ENCODE peak calls at places on chromosomes 5 and 9, in four cellular contexts. G is NCI-H774, D is posterior cingulate gyrus, M is keratinocyte. H is an unnamed sample.

GRCh38 chr9:107480386-107480789 is 9.2 kb downstream of the KLF4 start:
- DNase-seq in M (no peak), G (no peak), D (no peak), H (no peak)

GRCh38 chr5:151770383-151771258 is 1.1 kb upstream of the G3BP1 start:
- DNase-seq in G (peak), D (peak), M (no peak), H (no peak)

GRCh38 chr9:121509175-121509574 is 9.5 kb upstream of the GGTA1 start:
- DNase-seq in M (no peak), D (no peak), G (no peak), H (no peak)

GRCh38 chr5:82183828-82184227 is 94.3 kb downstream of the RPS23 start:
- DNase-seq in M (peak), G (no peak), D (no peak), H (peak)

GRCh38 chr5:124628721-124629596 is 117.5 kb downstream of the ZNF608 start:
- DNase-seq in G (no peak), M (no peak), D (no peak), H (peak)

GRCh38 chr9:33304367-33304766 is 14.1 kb downstream of the NFX1 start:
- DNase-seq in D (no peak), G (no peak), M (no peak), H (no peak)

GRCh38 chr5:168165221-168165965 is 126.1 kb upstream of the WWC1 start:
- DNase-seq in D (peak), M (no peak), G (peak), H (no peak)

GRCh38 chr9:89505795-89506385 is 8.0 kb upstream of the SEMA4D start:
- DNase-seq in M (no peak), D (no peak), G (peak), H (no peak)

GRCh38 chr9:85038061-85038460 is 368.5 kb downstream of the NTRK2 start:
- DNase-seq in M (no peak), D (peak), G (no peak), H (no peak)

GRCh38 chr5:134227259-134227658 is 1.4 kb upstream of the PPP2CA start:
- DNase-seq in D (peak), M (no peak), G (peak), H (no peak)

GRCh38 chr5:58201922-58202648 is 257.8 kb downstream of the PLK2 start:
- DNase-seq in G (no peak), D (no peak), M (no peak), H (no peak)

GRCh38 chr5:173689713-173690360 is 73.4 kb upstream of the BOD1 start:
- DNase-seq in M (no peak), D (no peak), G (no peak), H (no peak)

GRCh38 chr5:62260510-62260909 is 45.5 kb upstream of the KIF2A start:
- DNase-seq in D (no peak), G (peak), M (no peak), H (no peak)

GRCh38 chr5:39138892-39139291 is 64.7 kb upstream of the RICTOR start:
- DNase-seq in M (peak), D (no peak), G (no peak), H (peak)

GRCh38 chr9:111458139-111459009 is 25.8 kb downstream of the ECPAS start:
- DNase-seq in M (no peak), D (no peak), G (no peak), H (no peak)

GRCh38 chr9:90441814-90442213 is 200.8 kb downstream of the DIRAS2 start:
- DNase-seq in G (no peak), M (no peak), D (no peak), H (no peak)

GRCh38 chr5:90474235-90475107 is at the start of the genes MBLAC2 and POLR3G:
- DNase-seq in G (peak), D (peak), M (peak), H (peak)

GRCh38 chr9:89969156-89969566 is 364.3 kb downstream of the GADD45G start:
- DNase-seq in D (no peak), M (no peak), G (peak), H (peak)

GRCh38 chr5:132457371-132458225 is 33.0 kb downstream of the IRF1 start:
- DNase-seq in M (no peak), G (no peak), D (no peak), H (no peak)

GRCh38 chr9:98801969-98802371 is 5.5 kb upstream of the GALNT12 start:
- DNase-seq in M (no peak), D (no peak), G (no peak), H (no peak)

GRCh38 chr5:171574374-171574773 is 154.9 kb downstream of the FGF18 start:
- DNase-seq in M (no peak), G (no peak), D (no peak), H (no peak)

GRCh38 chr5:138544171-138545134 is 1.4 kb upstream of the ETF1 start:
- DNase-seq in D (no peak), M (no peak), G (no peak), H (no peak)

H was measured in epithelial cell of prostate.